ENCODE peak calls at places on chromosomes 6 and 20, in five cellular contexts. F is tibial artery, J is SK-N-SH, U is Peyer's patch, G is psoas muscle. I is an unnamed sample.

GRCh38 chr6:125743604-125744003 is 5.8 kb upstream of the HEY2 start:
- DNase-seq in U (no peak), F (no peak), J (no peak), G (no peak), I (no peak)

GRCh38 chr6:16764188-16764950 is 3.1 kb upstream of the ATXN1 start:
- DNase-seq in G (no peak), F (no peak), U (no peak), J (peak; percentile 34), I (peak; percentile 45)

GRCh38 chr6:147507162-147508072 is 1.1 kb upstream of the SAMD5 start:
- DNase-seq in U (no peak), F (peak; percentile 20), J (peak; percentile 42), G (no peak), I (peak; percentile 6)

GRCh38 chr20:57659131-57659788 is 39.0 kb upstream of the ZBP1 start:
- DNase-seq in F (no peak), U (peak; percentile 41), G (no peak), J (peak; percentile 30), I (no peak)

GRCh38 chr20:11891827-11892521 is 25.7 kb upstream of the BTBD3 start:
- DNase-seq in J (peak; percentile 64), F (peak; percentile 50), G (peak; percentile 21), U (peak; percentile 71), I (peak; percentile 69)

GRCh38 chr20:19045366-19045765 is 167.1 kb upstream of the SLC24A3 start:
- DNase-seq in F (no peak), J (no peak), G (no peak), U (no peak), I (no peak)

GRCh38 chr6:123745877-123746276 is 57.8 kb upstream of the NKAIN2 start:
- DNase-seq in J (no peak), F (no peak), U (no peak), G (no peak), I (peak; percentile 81)

GRCh38 chr6:13222048-13222447 is 106.3 kb downstream of the TBC1D7 start:
- DNase-seq in U (no peak), F (no peak), G (no peak), J (no peak), I (no peak)

GRCh38 chr6:120903836-120904235 is 430.4 kb downstream of the TBC1D32 start:
- DNase-seq in U (no peak), J (no peak), G (no peak), F (no peak), I (peak; percentile 30)

GRCh38 chr6:29631860-29632731 is 887 bp downstream of the GABBR1 start:
- DNase-seq in G (peak; percentile 68), F (peak; percentile 62), J (peak; percentile 88), U (peak; percentile 84), I (no peak)

GRCh38 chr6:26250806-26251075 is 114.3 kb upstream of the BTN3A2 start:
- DNase-seq in U (peak; percentile 64), G (no peak), F (no peak), J (no peak), I (no peak)

GRCh38 chr20:641516-641913 is 11.5 kb downstream of the SRXN1 start:
- DNase-seq in U (no peak), G (no peak), J (peak; percentile 88), F (no peak), I (no peak)

GRCh38 chr6:150403458-150404245 is 34.8 kb downstream of the IYD start:
- DNase-seq in F (peak; percentile 35), G (no peak), J (no peak), U (no peak), I (peak; percentile 89)

GRCh38 chr6:17677602-17678001 is 29.1 kb downstream of the NUP153 start:
- DNase-seq in F (no peak), U (no peak), J (no peak), G (no peak), I (no peak)

GRCh38 chr6:89221971-89222887 is 5.1 kb upstream of the GABRR1 start:
- DNase-seq in G (no peak), F (no peak), U (no peak), J (peak; percentile 20), I (no peak)

GRCh38 chr20:57613481-57613921 is 6.7 kb downstream of the ZBP1 start:
- DNase-seq in J (no peak), F (no peak), G (no peak), U (no peak), I (no peak)

GRCh38 chr6:169782966-169783760 is 31.7 kb downstream of the ERMARD start:
- DNase-seq in U (no peak), F (no peak), G (no peak), J (no peak), I (peak; percentile 34)

GRCh38 chr6:148611213-148611612 is 135.6 kb upstream of the UST start:
- DNase-seq in J (no peak), G (peak; percentile 71), F (peak; percentile 91), U (peak; percentile 65), I (peak; percentile 15)

GRCh38 chr6:105326838-105327745 is 75.8 kb downstream of the PREP start:
- DNase-seq in F (no peak), J (no peak), G (peak; percentile 22), U (no peak), I (peak; percentile 78)

GRCh38 chr6:97133071-97133470 is 149.9 kb downstream of the MMS22L start:
- DNase-seq in G (no peak), U (no peak), F (no peak), J (peak; percentile 19), I (no peak)

GRCh38 chr20:20450461-20451027 is 82.6 kb downstream of the INSM1 start:
- DNase-seq in J (peak; percentile 53), F (no peak), U (no peak), G (no peak), I (no peak)

GRCh38 chr6:56915832-56916231 is 39.1 kb upstream of the BEND6 start:
- DNase-seq in F (no peak), G (no peak), J (no peak), U (no peak), I (no peak)

GRCh38 chr20:45211569-45212474 is 5.0 kb downstream of the SEMG1 start:
- DNase-seq in F (no peak), U (no peak), J (no peak), G (no peak), I (no peak)

GRCh38 chr6:150622941-150623874 is 23.5 kb downstream of the PLEKHG1 start:
- DNase-seq in J (no peak), G (no peak), F (no peak), U (peak; percentile 61), I (no peak)

GRCh38 chr20:43984587-43984986 is 69.9 kb downstream of the TOX2 start:
- DNase-seq in J (no peak), G (no peak), F (no peak), U (no peak), I (no peak)

GRCh38 chr6:108744996-108745395 is 103.2 kb upstream of the ARMC2 start:
- DNase-seq in G (no peak), J (no peak), U (peak; percentile 36), F (no peak), I (no peak)

GRCh38 chr6:105424177-105424783 is 21.4 kb upstream of the PREP start:
- DNase-seq in U (peak; percentile 85), J (peak; percentile 65), G (peak; percentile 21), F (peak; percentile 28), I (peak; percentile 60)

GRCh38 chr20:53445276-53445675 is 148.4 kb downstream of the ZNF217 start:
- DNase-seq in G (no peak), J (no peak), F (no peak), U (no peak), I (no peak)

GRCh38 chr6:52925919-52926792 is 16.7 kb upstream of the GSTA3 start:
- DNase-seq in G (no peak), U (no peak), F (no peak), J (no peak), I (no peak)

GRCh38 chr6:36724514-36725385 is 27.1 kb downstream of the RAB44 start:
- DNase-seq in G (peak; percentile 66), J (peak; percentile 85), U (peak; percentile 92), F (peak; percentile 68), I (peak; percentile 68)

GRCh38 chr20:20658871-20659415 is 53.5 kb downstream of the RALGAPA2 start:
- DNase-seq in G (no peak), J (no peak), U (no peak), F (no peak), I (no peak)

GRCh38 chr6:168328086-168328485 is 8.5 kb upstream of the DACT2 start:
- DNase-seq in U (no peak), G (no peak), F (no peak), J (no peak), I (no peak)
- TF ChIP-seq CTCF in U (no peak), G (no peak), F (no peak), J (no peak), I (no peak)

DNA sequence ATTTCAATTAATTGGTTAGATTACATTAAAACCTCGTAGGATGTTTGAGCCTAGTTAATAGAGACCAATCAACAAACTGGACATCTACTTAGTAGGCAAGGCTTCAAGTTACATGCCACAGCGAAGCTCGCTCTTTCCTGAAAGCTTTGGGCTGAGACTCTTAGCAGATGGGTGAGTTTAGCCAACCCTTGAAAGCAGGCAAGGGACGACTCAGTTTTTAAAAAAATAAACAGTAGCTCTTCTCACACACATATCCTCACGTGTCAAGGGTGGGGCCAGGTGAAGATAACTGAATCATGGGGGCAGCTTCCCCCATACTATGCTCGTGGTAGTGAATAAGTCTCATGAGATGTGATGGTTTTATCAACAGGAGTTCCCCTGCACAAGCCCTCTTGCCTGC is 775 bp downstream of the MTFR2 start:
- DNase-seq in J (no peak), G (no peak), F (no peak), U (no peak), I (peak; percentile 25)
- H3K4me3 ChIP-seq in J (peak overlapping the region; percentile 98), G (peak overlapping the region; percentile 78), F (peak overlapping the region; percentile 57), U (peak overlapping the region; percentile 95), I (peak overlapping the region; percentile 69)

DNA sequence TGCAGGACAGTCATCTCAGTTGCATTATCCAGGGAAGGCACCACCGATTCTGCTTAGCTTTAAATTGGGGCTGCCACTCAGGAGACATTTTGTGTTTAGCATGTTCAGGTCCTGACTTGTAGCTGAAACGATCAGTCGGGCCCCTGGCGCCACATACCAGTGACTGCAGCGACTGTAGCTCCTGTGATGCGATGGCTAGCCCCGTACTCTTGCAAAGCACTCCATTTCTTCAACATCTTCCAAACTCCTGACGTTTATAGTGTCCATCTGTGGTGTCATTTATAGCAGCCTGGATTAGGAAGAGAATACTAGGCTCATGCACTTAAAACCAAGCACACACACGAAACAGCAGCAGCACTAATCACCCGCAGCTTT is 13.0 kb downstream of the POU3F2 start:
- DNase-seq in U (no peak), J (no peak), G (no peak), F (no peak), I (no peak)
- H3K27me3 ChIP-seq in U (no peaks in the 10 kb centered on the region), J (no peaks in the 10 kb centered on the region), G (peaks cover 31% of the 10 kb centered on the region), F (peaks cover 70% of the 10 kb centered on the region), I (peaks cover 53% of the 10 kb centered on the region)

GRCh38 chr20:39893013-39893685 is 795.9 kb downstream of the MAFB start:
- DNase-seq in J (no peak), G (no peak), U (no peak), F (no peak), I (peak; percentile 43)
- TF ChIP-seq CTCF in J (peak; percentile 27), G (no peak), U (no peak), F (no peak), I (no peak)

GRCh38 chr6:43628392-43629103 is 516 bp downstream of the GTPBP2 start:
- DNase-seq in J (peak; percentile 82), F (peak; percentile 39), G (no peak), U (peak; percentile 70), I (peak; percentile 18)
- H3K4me3 ChIP-seq in J (peak overlapping the region; percentile 71), F (peak overlapping the region; percentile 93), G (peak overlapping the region; percentile 89), U (peak overlapping the region; percentile 95), I (peak overlapping the region; percentile 91)